ENCODE peak calls at places on chromosome 1, in five cellular contexts. K is CD4-positive, CD25-positive, alpha-beta regulatory T cell; O is endothelial cell; G is AG04450; H is activated CD4-positive, alpha-beta memory T cell treated with anti-CD3 and anti-CD28 coated beads, Interleukin-2, amount 10 ng/mL, durations not matched to agents 7 days and 5 days. B is an unnamed sample.

GRCh38 chr1:61436491-61437120 is 288.3 kb downstream of the TM2D1 start:
- DNase-seq in K (no peak), O (no peak), G (no peak), H (no peak), B (peak)

GRCh38 chr1:221527886-221528634 is 213.8 kb downstream of the DUSP10 start:
- DNase-seq in K (no peak), O (no peak), G (no peak), H (no peak), B (no peak)

GRCh38 chr1:117754061-117754969 is 148.5 kb downstream of the TENT5C start:
- DNase-seq in K (peak), O (peak), G (peak), H (peak), B (peak)

GRCh38 chr1:197356723-197357533 is 88.9 kb downstream of the CRB1 start:
- DNase-seq in K (peak), O (peak), G (no peak), H (peak), B (peak)

GRCh38 chr1:34155851-34156250 is 9.2 kb downstream of the CSMD2 start:
- DNase-seq in K (no peak), O (no peak), G (no peak), H (no peak), B (no peak)

GRCh38 chr1:57265105-57265504 is 158.8 kb downstream of the DAB1 start:
- DNase-seq in K (no peak), O (no peak), G (no peak), H (no peak), B (no peak)

GRCh38 chr1:94302960-94303359 is 65.6 kb upstream of the ARHGAP29 start:
- DNase-seq in K (no peak), O (no peak), G (no peak), H (no peak), B (no peak)

GRCh38 chr1:239247299-239247698 is 139.1 kb upstream of the CHRM3 start:
- DNase-seq in K (no peak), O (no peak), G (no peak), H (no peak), B (no peak)

GRCh38 chr1:5562769-5563168 is 429.5 kb downstream of the NPHP4 start:
- DNase-seq in K (no peak), O (no peak), G (no peak), H (no peak), B (no peak)

GRCh38 chr1:17438977-17439249 is 564 bp downstream of the RCC2 start:
- DNase-seq in K (no peak), O (peak), G (no peak), H (peak), B (no peak)

GRCh38 chr1:12416101-12416500 is 186.3 kb downstream of the VPS13D start:
- DNase-seq in K (no peak), O (no peak), G (no peak), H (no peak), B (no peak)